ENCODE peak calls at places on chromosome 7, in ten cellular contexts. Y, A, P, I, J, G, M, K, B and C are unnamed samples.

GRCh38 chr7:34096777-34097176 is 191.4 kb downstream of the BMPER start:
- DNase-seq in G (no peak), Y (no peak), B (no peak), K (no peak), A (no peak), J (no peak), I (no peak), M (no peak), P (peak), C (no peak)

GRCh38 chr7:23759556-23760391 is 49.8 kb downstream of the STK31 start:
- DNase-seq in J (no peak), K (no peak), M (peak), B (no peak), G (no peak), A (no peak), Y (no peak), I (peak), P (no peak), C (peak)

GRCh38 chr7:151304856-151305255 is 36.8 kb upstream of the NUB1 start:
- DNase-seq in P (no peak), Y (no peak), J (no peak), G (peak), A (peak), M (no peak), B (no peak), I (no peak), K (no peak), C (no peak)

GRCh38 chr7:144960763-144961162 is 124.9 kb upstream of the TPK1 start:
- DNase-seq in K (no peak), I (no peak), P (no peak), M (no peak), Y (no peak), G (no peak), J (no peak), A (no peak), B (no peak), C (no peak)

GRCh38 chr7:155533120-155533826 is 13.1 kb downstream of the CNPY1 start:
- DNase-seq in Y (no peak), I (no peak), G (peak), A (no peak), P (no peak), K (no peak), M (no peak), J (no peak), B (no peak), C (no peak)

GRCh38 chr7:137080516-137081203 is 212.2 kb downstream of the CHRM2 start:
- DNase-seq in J (no peak), P (peak), K (no peak), A (no peak), G (no peak), I (peak), M (no peak), B (no peak), Y (peak), C (no peak)

GRCh38 chr7:7639847-7640220 is 718 bp upstream of the UMAD1 start:
- DNase-seq in K (no peak), Y (no peak), A (no peak), M (peak), J (no peak), I (peak), G (no peak), P (peak), B (no peak), C (peak)

GRCh38 chr7:53743697-53744096 is 708.3 kb downstream of the POM121L12 start:
- DNase-seq in J (no peak), P (no peak), I (no peak), Y (no peak), M (no peak), A (no peak), G (no peak), K (no peak), B (no peak), C (peak)

GRCh38 chr7:157189405-157189804 is 50.7 kb downstream of the UBE3C start:
- DNase-seq in A (no peak), G (peak), I (no peak), K (no peak), Y (no peak), J (no peak), P (no peak), M (no peak), B (no peak), C (no peak)

GRCh38 chr7:104207348-104207730 is 474 bp downstream of the ORC5 start:
- DNase-seq in B (no peak), J (no peak), G (peak), K (no peak), Y (no peak), P (peak), A (no peak), M (peak), I (peak), C (peak)

GRCh38 chr7:129502708-129503685 is 666 bp downstream of the SMKR1 start:
- DNase-seq in I (no peak), K (no peak), P (no peak), M (peak), J (no peak), B (no peak), Y (no peak), G (peak), A (no peak), C (no peak)

GRCh38 chr7:46208635-46209525 is 287.8 kb upstream of the IGFBP3 start:
- DNase-seq in J (no peak), A (no peak), Y (no peak), K (no peak), B (no peak), P (no peak), I (no peak), G (no peak), M (no peak), C (no peak)

GRCh38 chr7:139731802-139732470 is 45.9 kb downstream of the HIPK2 start:
- DNase-seq in G (no peak), M (peak), I (peak), J (peak), Y (no peak), K (no peak), A (peak), P (peak), B (peak), C (peak)

GRCh38 chr7:22049848-22050247 is 104.1 kb upstream of the CDCA7L start:
- DNase-seq in M (no peak), I (no peak), Y (no peak), J (no peak), A (no peak), P (no peak), B (no peak), G (no peak), K (no peak), C (no peak)

GRCh38 chr7:22052221-22052639 is 106.5 kb upstream of the CDCA7L start:
- DNase-seq in A (no peak), B (no peak), I (no peak), K (no peak), G (peak), M (no peak), J (no peak), Y (no peak), P (no peak), C (peak)

DNA sequence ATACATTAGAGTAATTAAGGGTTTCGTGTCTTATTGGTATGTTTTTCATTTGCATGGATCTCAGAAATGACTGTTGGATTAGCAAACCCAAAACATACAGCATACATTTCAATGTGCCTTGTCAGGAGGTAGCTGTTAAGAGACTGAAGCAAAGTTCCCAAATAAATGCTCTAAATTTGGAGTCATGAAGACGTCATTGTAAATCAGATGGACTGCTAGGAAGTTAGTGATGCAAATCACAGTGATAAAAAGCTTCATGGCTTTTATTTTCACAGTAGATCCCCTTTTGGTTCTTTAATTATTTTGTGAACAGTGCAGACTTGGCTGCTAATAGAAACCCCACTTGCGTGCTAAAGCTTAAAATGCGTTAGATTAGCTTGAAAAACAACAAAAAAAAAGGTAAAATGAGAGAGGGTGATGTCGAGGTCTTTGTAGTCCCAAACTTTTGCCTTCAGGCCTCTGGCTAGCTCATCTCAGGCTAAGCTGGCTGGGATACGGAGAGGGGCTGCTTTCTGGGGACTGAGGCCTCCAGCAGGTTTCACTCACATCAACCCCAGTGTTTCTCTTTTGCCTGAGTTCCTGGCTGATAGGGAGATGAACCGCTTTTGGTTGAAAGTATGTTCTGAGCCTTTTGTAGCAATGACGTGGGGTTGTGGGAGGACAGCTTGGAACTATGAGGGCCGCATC is 107.1 kb upstream of the CDCA7L start:
- DNase-seq in M (no peak), I (no peak), K (no peak), Y (no peak), J (no peak), G (no peak), B (no peak), P (no peak), A (no peak), C (no peak)
- H3K4me3 ChIP-seq in M (no peak), I (no peak), K (no peak), Y (no peak), J (no peak), G (no peak), B (no peak), P (no peak), A (no peak), C (no peak)

GRCh38 chr7:22291979-22292378 is 65.0 kb downstream of the RAPGEF5 start:
- DNase-seq in A (no peak), K (no peak), J (no peak), M (no peak), G (no peak), I (no peak), P (no peak), B (no peak), Y (no peak), C (no peak)

GRCh38 chr7:22296916-22297315 is 60.0 kb downstream of the RAPGEF5 start:
- DNase-seq in B (no peak), M (no peak), K (no peak), I (no peak), J (no peak), Y (no peak), A (no peak), P (peak), G (no peak), C (no peak)

GRCh38 chr7:22296265-22296566 is 60.7 kb downstream of the RAPGEF5 start:
- DNase-seq in K (no peak), J (no peak), Y (no peak), I (no peak), G (no peak), A (no peak), P (no peak), B (no peak), M (no peak), C (no peak)

GRCh38 chr7:22292519-22292918 is 64.4 kb downstream of the RAPGEF5 start:
- DNase-seq in B (no peak), Y (no peak), J (no peak), P (no peak), K (no peak), I (no peak), G (peak), M (no peak), A (no peak), C (no peak)

DNA sequence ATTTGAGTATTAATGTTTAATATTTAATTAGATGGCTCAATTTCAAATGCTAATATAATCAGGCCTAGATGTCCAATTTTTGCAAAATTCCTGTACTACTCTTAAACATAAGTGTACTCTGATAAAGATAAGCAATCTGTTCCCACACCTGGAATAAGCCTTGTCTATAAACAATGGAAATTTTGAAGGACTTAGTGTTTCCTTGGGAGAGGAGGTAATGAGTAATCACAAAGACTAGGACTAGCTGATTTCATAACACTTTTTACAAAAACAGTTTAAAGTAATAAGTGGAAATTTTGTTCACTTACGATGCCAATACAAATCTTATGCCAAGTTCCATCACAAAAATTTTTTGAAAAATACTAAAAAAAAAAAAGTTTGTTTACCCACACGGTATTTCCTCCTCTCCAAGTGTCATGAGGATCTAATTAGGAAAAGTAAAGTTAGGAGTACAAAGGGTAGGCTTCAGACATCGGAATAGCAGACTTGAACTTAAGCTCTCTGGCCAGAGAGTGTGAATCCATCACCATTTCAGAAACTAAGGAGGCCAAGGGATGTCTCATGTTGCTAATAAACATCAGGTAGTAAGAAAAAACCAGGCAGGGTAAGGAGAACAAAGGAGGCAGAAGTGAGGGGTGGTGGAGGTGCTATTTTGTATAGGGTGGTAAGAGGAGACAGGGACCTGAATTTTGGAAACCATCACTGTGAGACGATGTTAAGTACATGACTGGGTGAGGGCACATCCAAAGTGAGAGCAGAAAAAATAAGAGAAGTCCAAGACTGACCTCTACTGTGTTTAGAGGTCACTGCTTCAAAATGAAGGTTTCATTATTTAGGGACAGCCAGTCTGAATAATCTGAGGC is 61.3 kb downstream of the RAPGEF5 start:
- DNase-seq in M (no peak), K (no peak), G (peak), P (peak), B (no peak), I (no peak), Y (no peak), A (no peak), J (no peak), C (peak)
- TF ChIP-seq CTCF in M (no peak), K (no peak), G (peak), P (peak), B (no peak), I (peak), Y (no peak), A (no peak), J (no peak), C (no peak)

GRCh38 chr7:84532196-84532595 is 337.6 kb upstream of the SEMA3A start:
- DNase-seq in B (no peak), J (no peak), G (no peak), M (peak), Y (no peak), A (no peak), I (no peak), K (no peak), P (no peak), C (no peak)
- H3K4me3 ChIP-seq in B (no peak), J (no peak), G (no peak), M (no peak), Y (no peak), A (no peak), I (no peak), K (no peak), P (no peak), C (no peak)

DNA sequence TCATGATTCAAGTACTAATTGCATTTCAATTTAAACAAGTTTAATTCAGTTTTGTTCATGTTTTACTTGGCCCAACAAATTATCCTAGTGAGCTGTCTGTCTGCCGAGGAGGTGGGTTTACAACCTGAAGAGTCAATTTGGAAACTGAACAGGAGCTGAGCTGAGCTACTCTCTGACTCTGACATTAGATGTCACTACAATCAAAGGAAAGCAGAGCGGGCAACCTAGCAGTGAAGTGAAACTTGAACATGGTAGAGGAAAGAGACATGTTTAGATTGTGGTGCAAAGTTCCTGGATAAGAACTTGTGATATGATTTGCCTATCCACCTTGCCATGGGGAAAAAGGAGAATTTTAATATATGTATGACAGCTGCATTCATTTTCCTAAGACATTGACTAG is 9.6 kb upstream of the AGR3 start:
- DNase-seq in G (peak), M (peak), I (peak), Y (no peak), J (no peak), B (no peak), A (no peak), K (no peak), P (peak), C (peak)
- TF ChIP-seq CTCF in G (peak), M (peak), I (peak), Y (peak), J (peak), B (peak), A (no peak), K (no peak), P (peak), C (peak)

GRCh38 chr7:12570148-12570528 is 382 bp upstream of the SCIN start:
- DNase-seq in Y (no peak), K (no peak), M (no peak), P (no peak), I (no peak), A (no peak), B (peak), G (peak), J (peak), C (peak)
- H3K4me3 ChIP-seq in Y (peak), K (peak), M (peak), P (peak), I (no peak), A (peak), B (no peak), G (peak), J (peak), C (peak)

GRCh38 chr7:116595063-116595462 is 70.2 kb downstream of the CAV1 start:
- DNase-seq in J (no peak), G (no peak), Y (no peak), I (no peak), P (no peak), B (no peak), K (no peak), A (no peak), M (no peak), C (peak)

GRCh38 chr7:116598846-116599245 is 73.2 kb upstream of the MET start:
- DNase-seq in G (no peak), I (no peak), K (no peak), Y (no peak), J (no peak), B (no peak), M (no peak), A (no peak), P (no peak), C (no peak)

GRCh38 chr7:116597384-116597783 is 72.5 kb downstream of the CAV1 start:
- DNase-seq in K (no peak), Y (no peak), B (no peak), I (no peak), G (no peak), J (no peak), A (no peak), M (no peak), P (no peak), C (no peak)

GRCh38 chr7:116601426-116601825 is 70.6 kb upstream of the MET start:
- DNase-seq in A (no peak), Y (no peak), K (no peak), B (no peak), G (no peak), J (no peak), I (no peak), M (no peak), P (no peak), C (no peak)

GRCh38 chr7:116598278-116598677 is 73.4 kb downstream of the CAV1 start:
- DNase-seq in I (no peak), J (no peak), P (no peak), G (peak), K (no peak), A (no peak), B (no peak), M (peak), Y (no peak), C (no peak)
- TF ChIP-seq CTCF in I (peak), J (no peak), P (no peak), G (peak), K (no peak), A (no peak), B (no peak), M (peak), Y (peak), C (peak)

DNA sequence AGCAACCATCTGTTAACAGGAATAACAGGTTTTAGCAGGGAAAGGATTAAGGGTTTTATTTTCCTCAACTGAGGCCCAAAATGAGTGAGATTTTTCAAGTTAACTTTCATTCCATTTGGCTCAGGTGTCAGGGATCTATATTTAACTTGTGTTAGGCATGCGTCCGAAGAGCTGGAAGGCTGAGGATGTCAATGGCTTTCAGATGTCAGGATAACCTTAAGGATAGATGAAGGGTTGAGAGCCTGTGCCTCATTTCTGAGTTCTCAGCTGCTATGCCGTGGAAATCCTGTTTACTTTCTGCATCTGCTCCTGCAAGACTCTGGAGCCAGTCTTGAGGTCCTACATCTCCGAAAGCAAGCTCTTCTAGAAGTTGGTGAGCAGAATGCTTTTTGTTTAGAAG is 36.4 kb upstream of the CD36 start:
- DNase-seq in M (no peak), I (no peak), B (no peak), P (no peak), A (no peak), J (no peak), K (no peak), G (no peak), Y (no peak), C (no peak)
- H3K4me3 ChIP-seq in M (no peak), I (no peak), B (no peak), P (no peak), A (no peak), J (no peak), K (no peak), G (no peak), Y (no peak), C (no peak)

GRCh38 chr7:101560856-101561255 is 68.2 kb downstream of the MYL10 start:
- DNase-seq in G (no peak), J (peak), K (no peak), I (no peak), A (peak), P (no peak), Y (no peak), B (no peak), M (no peak), C (no peak)

GRCh38 chr7:101557421-101557820 is 71.7 kb downstream of the MYL10 start:
- DNase-seq in B (no peak), I (no peak), G (no peak), P (no peak), Y (no peak), J (peak), A (peak), M (no peak), K (no peak), C (no peak)

GRCh38 chr7:101559586-101559985 is 69.5 kb downstream of the MYL10 start:
- DNase-seq in I (no peak), G (no peak), M (no peak), J (peak), A (peak), K (no peak), P (no peak), B (no peak), Y (no peak), C (no peak)

GRCh38 chr7:101557978-101558741 is 70.9 kb downstream of the MYL10 start:
- DNase-seq in Y (no peak), K (no peak), P (no peak), I (no peak), J (peak), M (no peak), B (no peak), G (no peak), A (peak), C (no peak)

GRCh38 chr7:101558742-101559325 is 70.3 kb downstream of the MYL10 start:
- DNase-seq in M (no peak), Y (no peak), A (peak), J (peak), B (no peak), I (no peak), K (no peak), P (no peak), G (no peak), C (no peak)
- TF ChIP-seq CTCF in M (no peak), Y (peak), A (no peak), J (no peak), B (no peak), I (no peak), K (no peak), P (no peak), G (no peak), C (peak)

GRCh38 chr7:15684834-15685233 is 1.6 kb downstream of the MEOX2 start:
- DNase-seq in B (no peak), J (no peak), I (no peak), Y (no peak), G (peak), A (no peak), P (peak), K (no peak), M (no peak), C (no peak)
- H3K4me3 ChIP-seq in B (no peak), J (peak), I (no peak), Y (no peak), G (peak), A (peak), P (peak), K (no peak), M (no peak), C (no peak)